ENCODE peak calls at places on chromosomes 3 and 15, in six cellular contexts. R, Z, L, P, H and B are unnamed samples.

GRCh38 chr3:38334656-38335055 is 11.9 kb upstream of the XYLB start:
- DNase-seq in L (no peak), R (peak; percentile 63), Z (no peak), H (no peak), P (peak; percentile 87), B (no peak)

GRCh38 chr3:147930417-147930816 is 521.3 kb downstream of the ZIC1 start:
- DNase-seq in R (no peak), H (no peak), P (no peak), L (peak; percentile 51), Z (no peak), B (no peak)

GRCh38 chr15:40242216-40242599 is 3.3 kb downstream of the PAK6 start:
- DNase-seq in Z (no peak), R (no peak), L (no peak), P (no peak), H (no peak), B (no peak)

GRCh38 chr3:173630849-173631248 is 233.3 kb downstream of the NLGN1 start:
- DNase-seq in Z (no peak), L (no peak), H (no peak), P (no peak), R (no peak), B (no peak)

GRCh38 chr3:100260081-100260684 is 609 bp upstream of the TBC1D23 start:
- DNase-seq in Z (peak; percentile 35), L (peak; percentile 17), H (peak; percentile 81), P (no peak), R (peak; percentile 72), B (peak; percentile 89)

GRCh38 chr3:188950006-188950405 is 221.8 kb upstream of the TPRG1 start:
- DNase-seq in L (no peak), R (peak; percentile 46), P (no peak), H (no peak), Z (no peak), B (no peak)

GRCh38 chr3:24829011-24829581 is 334.4 kb upstream of the THRB start:
- DNase-seq in R (no peak), Z (no peak), H (peak; percentile 72), P (no peak), L (peak; percentile 48), B (no peak)

GRCh38 chr3:66004244-66004643 is 34.5 kb downstream of the MAGI1 start:
- DNase-seq in P (no peak), Z (no peak), L (no peak), H (no peak), R (no peak), B (no peak)

GRCh38 chr3:59774613-59775012 is 724.8 kb upstream of the CFAP20DC start:
- DNase-seq in L (no peak), Z (no peak), P (peak; percentile 83), H (no peak), R (peak; percentile 58), B (no peak)

GRCh38 chr3:103319912-103320311 is 885.1 kb downstream of the ZPLD1 start:
- DNase-seq in H (peak; percentile 51), P (no peak), R (no peak), L (no peak), Z (no peak), B (no peak)

GRCh38 chr15:42137461-42138261 is 18.8 kb downstream of the PLA2G4F start:
- DNase-seq in L (peak; percentile 49), Z (peak; percentile 48), H (peak; percentile 88), R (peak; percentile 65), P (peak; percentile 39), B (peak; percentile 77)

GRCh38 chr3:15491143-15491542 is 30.4 kb downstream of the COLQ start:
- DNase-seq in R (no peak), H (no peak), L (no peak), P (no peak), Z (no peak), B (no peak)

GRCh38 chr3:108420926-108421325 is 89.5 kb downstream of the MYH15 start:
- DNase-seq in R (peak; percentile 58), L (no peak), Z (no peak), P (peak; percentile 31), H (no peak), B (no peak)

GRCh38 chr15:50107591-50108408 is 11.2 kb downstream of the ATP8B4 start:
- DNase-seq in R (no peak), P (no peak), H (no peak), Z (no peak), L (no peak), B (no peak)

GRCh38 chr3:120908803-120909601 is 997 bp downstream of the STXBP5L start:
- DNase-seq in Z (no peak), L (peak; percentile 11), H (no peak), R (no peak), P (no peak), B (peak; percentile 44)

GRCh38 chr15:100732359-100733055 is 130.1 kb downstream of the ASB7 start:
- DNase-seq in R (no peak), Z (no peak), L (no peak), P (peak; percentile 86), H (no peak), B (no peak)

GRCh38 chr15:82043726-82044372 is 2.0 kb downstream of the MEX3B start:
- DNase-seq in R (no peak), P (no peak), H (peak; percentile 62), L (no peak), Z (no peak), B (no peak)

DNA sequence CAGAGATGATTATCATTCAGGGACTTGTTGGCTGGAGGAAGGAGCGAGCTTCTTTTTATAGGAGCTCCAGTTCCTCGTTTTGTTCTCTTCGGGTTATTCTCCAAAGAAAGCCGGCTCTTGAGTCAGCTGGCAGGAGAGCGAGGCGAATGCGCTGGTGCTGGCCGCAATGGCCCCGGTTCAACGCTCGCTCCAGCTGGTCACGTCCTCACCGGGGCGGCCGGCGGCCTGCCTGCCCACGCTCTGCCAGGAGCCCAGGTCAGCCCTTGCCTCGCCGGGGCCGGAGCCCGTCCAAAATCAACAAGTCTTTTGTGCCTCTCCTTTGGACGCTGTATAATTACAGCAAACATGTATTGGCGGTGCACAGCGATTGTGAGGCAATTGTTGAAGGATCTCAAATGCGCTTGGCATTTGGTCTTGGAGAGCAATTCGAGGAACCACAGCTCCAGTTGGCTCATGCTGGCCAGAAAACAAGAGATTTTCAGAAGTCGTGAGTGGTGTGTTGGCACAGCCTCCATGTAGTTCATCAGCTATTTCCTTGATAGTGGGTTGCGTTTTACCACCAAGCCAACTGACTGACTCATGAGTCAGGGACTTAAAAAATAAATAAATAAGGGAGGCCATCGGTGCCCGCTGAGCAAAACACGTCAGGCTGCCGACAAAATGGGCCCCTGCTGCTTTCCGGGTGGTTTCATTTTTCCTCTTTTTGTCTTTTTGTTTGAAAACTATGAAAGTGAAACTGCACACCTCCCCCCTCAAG is 288.5 kb downstream of the UACA start:
- DNase-seq in Z (no peak), P (peak; percentile 100), H (no peak), L (no peak), R (peak; percentile 99), B (no peak)
- H3K4me3 ChIP-seq in Z (no peak overlapping the region), P (peak overlapping the region; percentile 6), H (no peak overlapping the region), L (no peak overlapping the region), R (peak overlapping the region; percentile 23), B (no peak overlapping the region)

GRCh38 chr15:59561547-59561946 is 50.0 kb upstream of the GCNT3 start:
- DNase-seq in L (no peak), H (no peak), R (no peak), P (no peak), Z (no peak), B (no peak)

GRCh38 chr15:59553879-59554735 is 57.5 kb upstream of the GCNT3 start:
- DNase-seq in Z (peak; percentile 100), R (no peak), P (peak; percentile 67), H (no peak), L (no peak), B (peak; percentile 69)

GRCh38 chr15:59555696-59556095 is 55.9 kb upstream of the GCNT3 start:
- DNase-seq in R (peak; percentile 5), H (no peak), L (no peak), Z (no peak), P (no peak), B (no peak)

GRCh38 chr15:59550961-59551360 is 60.6 kb upstream of the GCNT3 start:
- DNase-seq in Z (peak; percentile 46), H (no peak), P (no peak), R (no peak), L (no peak), B (peak; percentile 45)

DNA sequence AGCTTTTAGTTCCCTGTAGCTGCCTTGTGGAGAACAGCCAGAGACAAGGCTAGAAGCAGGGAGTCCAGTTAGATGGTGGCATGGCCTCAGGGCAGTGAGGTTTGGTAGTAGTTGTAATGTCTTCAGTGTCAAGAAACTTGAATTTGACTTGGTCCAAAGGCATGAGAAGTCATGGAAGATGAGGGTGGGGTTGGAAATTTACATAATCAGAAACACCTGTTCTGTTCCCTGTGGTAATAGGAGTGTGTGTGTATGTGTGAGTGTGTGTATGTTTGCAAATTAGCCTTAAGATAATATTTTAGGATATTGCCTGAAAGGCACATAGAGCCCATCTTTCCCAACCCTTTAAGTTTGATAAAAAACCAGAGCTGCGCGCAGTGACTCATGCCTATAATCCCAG is 55.2 kb upstream of the GCNT3 start:
- DNase-seq in R (no peak), H (no peak), L (no peak), Z (no peak), P (no peak), B (no peak)
- H3K4me3 ChIP-seq in R (no peak overlapping the region), H (no peak overlapping the region), L (no peak overlapping the region), Z (no peak overlapping the region), P (no peak overlapping the region), B (no peak overlapping the region)

GRCh38 chr3:839981-840380 is 252.8 kb upstream of the CNTN6 start:
- DNase-seq in P (no peak), R (no peak), H (no peak), L (no peak), Z (no peak), B (no peak)

GRCh38 chr3:834679-835078 is 258.1 kb upstream of the CNTN6 start:
- DNase-seq in P (no peak), Z (no peak), L (no peak), R (no peak), H (no peak), B (no peak)

DNA sequence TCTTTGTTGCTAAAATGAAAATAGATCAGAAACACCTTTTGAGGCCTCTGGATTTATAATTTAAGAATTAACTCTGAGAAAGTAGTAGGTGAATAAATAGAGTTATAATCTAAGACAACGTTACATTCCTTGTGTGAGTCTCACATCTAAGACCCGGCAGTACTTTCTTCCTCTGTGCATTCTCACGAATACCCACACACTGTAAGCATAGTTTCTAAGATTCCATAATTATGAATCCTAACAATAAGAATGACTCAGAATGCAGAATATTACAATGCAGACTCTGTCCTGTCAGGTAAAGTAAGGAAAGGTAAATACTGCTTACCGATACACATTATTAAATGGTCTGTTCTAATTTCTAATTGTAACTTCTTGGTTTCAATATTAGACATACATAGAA is 257.7 kb upstream of the CNTN6 start:
- DNase-seq in H (no peak), R (no peak), Z (no peak), L (no peak), P (no peak), B (no peak)
- H3K4me3 ChIP-seq in H (no peak overlapping the region), R (no peak overlapping the region), Z (no peak overlapping the region), L (no peak overlapping the region), P (no peak overlapping the region), B (no peak overlapping the region)

GRCh38 chr3:133254151-133254550 is 145.7 kb upstream of the BFSP2 start:
- DNase-seq in L (no peak), Z (no peak), P (no peak), H (no peak), R (no peak), B (no peak)

GRCh38 chr3:133249490-133249889 is 150.4 kb upstream of the BFSP2 start:
- DNase-seq in H (no peak), Z (no peak), P (no peak), L (no peak), R (no peak), B (no peak)

GRCh38 chr3:133246119-133246518 is 153.7 kb upstream of the BFSP2 start:
- DNase-seq in R (no peak), P (no peak), H (no peak), L (no peak), Z (no peak), B (no peak)

GRCh38 chr3:133246773-133247172 is 153.1 kb upstream of the BFSP2 start:
- DNase-seq in R (no peak), L (no peak), Z (no peak), P (no peak), H (no peak), B (no peak)

GRCh38 chr3:133248389-133248788 is 151.5 kb upstream of the BFSP2 start:
- DNase-seq in P (no peak), H (no peak), R (no peak), L (no peak), Z (no peak), B (no peak)
- H3K4me3 ChIP-seq in P (no peak overlapping the region), H (no peak overlapping the region), R (no peak overlapping the region), L (no peak overlapping the region), Z (no peak overlapping the region), B (no peak overlapping the region)